ENCODE peak calls at places on chromosomes 6 and 20, in eight cellular contexts. U, D, O, N, X, R, Q and S are unnamed samples.

GRCh38 chr20:2386516-2387179 is 5.9 kb downstream of the TGM6 start:
- DNase-seq in U (peak), O (peak), Q (no peak), R (no peak), N (peak), X (peak), D (no peak), S (peak)

GRCh38 chr6:134520181-134521115 is 202.5 kb upstream of the SGK1 start:
- DNase-seq in Q (no peak), U (peak), N (peak), O (peak), R (no peak), D (no peak), X (peak), S (peak)

GRCh38 chr20:32052792-32053362 is 835 bp downstream of the HCK start:
- DNase-seq in O (no peak), N (no peak), X (no peak), U (no peak), R (peak), D (no peak), Q (peak), S (no peak)

GRCh38 chr6:153787341-153787606 is 251.8 kb upstream of the OPRM1 start:
- DNase-seq in X (no peak), O (no peak), R (no peak), Q (no peak), D (no peak), N (no peak), U (no peak), S (no peak)

GRCh38 chr6:66173587-66173986 is 466.6 kb upstream of the EYS start:
- DNase-seq in N (no peak), U (no peak), O (no peak), D (no peak), R (no peak), X (no peak), Q (no peak), S (no peak)

GRCh38 chr6:98924647-98925046 is 23.1 kb downstream of the FBXL4 start:
- DNase-seq in U (no peak), N (no peak), O (no peak), D (no peak), Q (peak), X (no peak), R (no peak), S (no peak)

GRCh38 chr6:132382630-132383175 is 18.6 kb downstream of the MOXD1 start:
- DNase-seq in R (no peak), D (no peak), X (no peak), Q (no peak), O (no peak), U (no peak), N (no peak), S (no peak)

GRCh38 chr6:26307830-26308229 is 57.2 kb upstream of the BTN3A2 start:
- DNase-seq in O (no peak), Q (no peak), X (no peak), R (no peak), U (no peak), D (no peak), N (no peak), S (no peak)

GRCh38 chr6:161189891-161190290 is 84.0 kb downstream of the AGPAT4 start:
- DNase-seq in D (no peak), X (no peak), N (peak), O (no peak), U (no peak), Q (no peak), R (no peak), S (no peak)

GRCh38 chr6:167825759-167826229 is 917 bp upstream of the AFDN start:
- DNase-seq in O (no peak), Q (peak), R (peak), X (peak), U (no peak), D (peak), N (no peak), S (no peak)

GRCh38 chr6:89985744-89986493 is 91.7 kb downstream of the GJA10 start:
- DNase-seq in Q (no peak), R (no peak), U (peak), D (no peak), N (peak), X (peak), O (peak), S (peak)

GRCh38 chr6:85250586-85251216 is 199.2 kb upstream of the NT5E start:
- DNase-seq in O (no peak), D (no peak), Q (no peak), R (no peak), X (peak), N (peak), U (peak), S (peak)

GRCh38 chr6:115796829-115797228 is 263.9 kb downstream of the FRK start:
- DNase-seq in R (no peak), X (no peak), Q (no peak), U (no peak), N (no peak), O (no peak), D (no peak), S (no peak)

GRCh38 chr20:47476452-47476851 is 25.2 kb upstream of the NCOA3 start:
- DNase-seq in U (no peak), R (no peak), Q (no peak), X (no peak), N (no peak), O (no peak), D (no peak), S (no peak)

GRCh38 chr6:56841372-56841749 is 113.5 kb upstream of the BEND6 start:
- DNase-seq in Q (no peak), R (no peak), O (no peak), D (no peak), X (no peak), U (no peak), N (no peak), S (no peak)
- H3K4me3 ChIP-seq in Q (no peak), R (peak), O (peak), D (no peak), X (peak), U (peak), N (peak), S (peak)

GRCh38 chr6:125952764-125953501 is 3.6 kb upstream of the HINT3 start:
- DNase-seq in Q (no peak), O (peak), D (no peak), X (no peak), U (peak), N (peak), R (peak), S (no peak)

GRCh38 chr6:125950293-125950692 is 6.3 kb upstream of the HINT3 start:
- DNase-seq in O (peak), U (peak), D (no peak), X (peak), N (peak), R (no peak), Q (no peak), S (no peak)

GRCh38 chr6:125954735-125955410 is 1.7 kb upstream of the HINT3 start:
- DNase-seq in N (no peak), R (no peak), O (no peak), D (no peak), X (no peak), U (no peak), Q (no peak), S (no peak)

GRCh38 chr6:125951323-125951722 is 5.2 kb upstream of the HINT3 start:
- DNase-seq in R (no peak), X (no peak), U (no peak), N (no peak), D (no peak), Q (no peak), O (no peak), S (no peak)

DNA sequence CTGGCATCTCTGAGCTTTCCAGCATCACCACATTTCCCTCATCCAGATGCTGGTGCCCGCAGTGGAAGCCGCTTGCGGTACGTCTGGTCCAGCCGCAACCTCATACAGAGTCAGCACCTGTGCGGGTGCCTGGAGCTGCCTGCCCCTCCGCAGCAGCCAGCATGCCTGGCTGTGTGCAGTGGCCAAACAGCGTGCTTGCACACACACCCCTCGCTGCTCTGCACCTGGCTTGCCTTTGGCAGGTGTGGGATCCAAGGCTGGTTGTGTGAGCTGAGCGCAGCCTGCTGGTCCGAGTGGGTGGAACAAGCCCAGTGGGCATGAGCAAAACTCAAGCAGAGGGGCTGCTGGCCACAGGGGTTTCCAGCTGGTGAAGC is 3.1 kb upstream of the HINT3 start:
- DNase-seq in N (no peak), D (no peak), U (no peak), R (peak), Q (peak), O (no peak), X (no peak), S (no peak)
- TF ChIP-seq CTCF in N (peak), D (no peak), U (no peak), R (peak), Q (no peak), O (peak), X (no peak), S (peak)

GRCh38 chr20:33515569-33516216 is 25.8 kb downstream of the CBFA2T2 start:
- DNase-seq in N (no peak), U (no peak), R (no peak), O (no peak), X (no peak), Q (no peak), D (no peak), S (no peak)
- H3K4me3 ChIP-seq in N (no peak), U (no peak), R (no peak), O (no peak), X (no peak), Q (no peak), D (no peak), S (no peak)

GRCh38 chr6:19849196-19849595 is 12.0 kb downstream of the ID4 start:
- DNase-seq in O (no peak), D (no peak), N (no peak), Q (no peak), R (no peak), X (no peak), U (no peak), S (no peak)

GRCh38 chr6:19852090-19852457 is 14.9 kb downstream of the ID4 start:
- DNase-seq in X (no peak), D (no peak), U (no peak), N (no peak), R (no peak), O (no peak), Q (no peak), S (no peak)

GRCh38 chr6:19849736-19850135 is 12.6 kb downstream of the ID4 start:
- DNase-seq in D (no peak), N (no peak), R (no peak), X (no peak), O (no peak), Q (no peak), U (no peak), S (no peak)

GRCh38 chr6:19848465-19848864 is 11.3 kb downstream of the ID4 start:
- DNase-seq in R (no peak), X (no peak), D (no peak), Q (no peak), O (no peak), U (peak), N (no peak), S (no peak)

DNA sequence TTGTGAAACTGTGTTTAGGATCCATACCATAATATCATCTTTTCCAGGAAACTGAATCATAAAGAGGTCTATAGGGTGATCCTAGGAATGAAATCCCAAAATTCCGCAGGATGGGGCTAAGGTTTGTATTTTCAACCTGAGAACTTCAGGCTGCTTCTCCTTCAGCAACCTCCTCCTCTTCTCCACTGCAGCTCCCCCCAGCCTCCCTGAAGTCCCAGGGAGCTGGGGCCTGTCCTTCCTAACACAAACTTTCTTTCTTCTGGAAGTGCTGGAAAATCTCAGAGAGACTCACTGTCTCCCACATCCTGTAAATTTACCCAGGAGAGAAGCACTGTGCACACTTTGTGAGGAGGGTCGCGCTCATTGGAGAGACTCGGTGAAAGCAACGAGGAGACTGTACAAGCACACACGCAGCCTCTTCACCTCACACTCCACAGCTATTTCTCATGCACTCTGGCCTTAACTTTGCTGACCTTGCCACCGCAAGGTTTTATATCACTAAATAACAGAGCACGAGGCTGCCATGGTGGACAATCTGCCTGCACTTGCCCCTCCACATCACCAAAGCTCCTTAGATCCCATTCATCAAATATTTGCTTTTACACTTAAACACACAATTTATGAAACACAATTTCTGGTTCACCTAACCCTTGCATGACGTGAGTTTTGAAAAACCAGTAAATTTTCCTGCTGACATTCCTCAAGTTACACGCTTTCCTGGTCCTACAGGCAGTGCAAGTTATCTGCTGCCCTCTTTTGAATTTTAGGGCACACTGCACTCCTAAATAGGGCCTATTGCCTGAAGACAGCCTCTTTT is 14.3 kb downstream of the ID4 start:
- DNase-seq in Q (no peak), N (peak), X (peak), R (peak), O (peak), D (peak), U (peak), S (peak)
- TF ChIP-seq CTCF in Q (peak), N (peak), X (peak), R (peak), O (peak), D (peak), U (peak), S (peak)